ENCODE peak calls at places on chromosomes 6 and 20, in seven cellular contexts. N, O, F, A, X, G and S are unnamed samples.

GRCh38 chr6:113457156-113457555 is 400.0 kb upstream of the MARCKS start:
- DNase-seq in N (no peak), X (peak; percentile 15), G (no peak), O (no peak), A (peak; percentile 21), F (peak; percentile 96), S (peak; percentile 65)

GRCh38 chr20:49595811-49596545 is 28.0 kb upstream of the PTGIS start:
- DNase-seq in X (no peak), A (no peak), G (no peak), O (no peak), F (no peak), N (no peak), S (no peak)

GRCh38 chr6:96610019-96610418 is 47.1 kb downstream of the FHL5 start:
- DNase-seq in N (no peak), G (no peak), F (no peak), A (no peak), X (no peak), O (no peak), S (no peak)

GRCh38 chr6:16511723-16512584 is 249.3 kb downstream of the ATXN1 start:
- DNase-seq in X (no peak), A (no peak), G (no peak), N (peak; percentile 59), F (no peak), O (no peak), S (no peak)

GRCh38 chr20:1528811-1529210 is 28.7 kb downstream of the SIRPD start:
- DNase-seq in O (no peak), G (no peak), A (no peak), X (no peak), F (no peak), N (no peak), S (no peak)

GRCh38 chr6:55175778-55176084 is 1.4 kb downstream of the HCRTR2 start:
- DNase-seq in A (no peak), X (no peak), G (no peak), F (no peak), N (no peak), O (no peak), S (no peak)

GRCh38 chr20:47019106-47019824 is 124.6 kb downstream of the EYA2 start:
- DNase-seq in A (peak; percentile 71), F (peak; percentile 91), O (no peak), N (no peak), G (no peak), X (no peak), S (no peak)

GRCh38 chr6:10610289-10610688 is 84.1 kb downstream of the C6orf52 start:
- DNase-seq in O (peak; percentile 55), N (no peak), F (no peak), A (no peak), G (no peak), X (no peak), S (no peak)

GRCh38 chr6:33668914-33669313 is 42.6 kb downstream of the UQCC2 start:
- DNase-seq in A (peak; percentile 60), G (peak; percentile 65), F (no peak), N (no peak), O (no peak), X (no peak), S (no peak)

GRCh38 chr6:148518371-148519156 is 175.9 kb downstream of the SASH1 start:
- DNase-seq in G (no peak), A (no peak), X (peak; percentile 52), N (no peak), O (peak; percentile 53), F (no peak), S (no peak)

GRCh38 chr20:1177680-1178079 is 7.1 kb downstream of the TMEM74B start:
- DNase-seq in O (no peak), G (no peak), F (no peak), X (no peak), A (no peak), N (no peak), S (no peak)

GRCh38 chr6:114085206-114085605 is 114.3 kb upstream of the HDAC2 start:
- DNase-seq in G (no peak), N (no peak), F (peak; percentile 87), A (no peak), X (no peak), O (no peak), S (peak; percentile 79)

GRCh38 chr6:150622941-150623874 is 23.5 kb downstream of the PLEKHG1 start:
- DNase-seq in O (no peak), N (no peak), G (no peak), F (no peak), A (no peak), X (no peak), S (no peak)

GRCh38 chr6:34493344-34493743 is 27.5 kb downstream of the PACSIN1 start:
- DNase-seq in O (no peak), A (no peak), X (no peak), F (no peak), N (no peak), G (no peak), S (no peak)

GRCh38 chr20:62638680-62639406 is 3.5 kb upstream of the SLCO4A1 start:
- DNase-seq in N (no peak), X (no peak), G (no peak), F (no peak), A (no peak), O (no peak), S (no peak)

GRCh38 chr6:159929819-159930218 is 39.0 kb downstream of the MAS1 start:
- DNase-seq in X (no peak), A (peak; percentile 30), F (no peak), O (no peak), N (no peak), G (no peak), S (no peak)

GRCh38 chr20:15195378-15195777 is 858.0 kb upstream of the FLRT3 start:
- DNase-seq in O (no peak), G (no peak), X (no peak), A (no peak), N (no peak), F (no peak), S (no peak)

GRCh38 chr6:143150291-143150690 is 89.6 kb downstream of the AIG1 start:
- DNase-seq in N (no peak), O (no peak), F (no peak), X (no peak), A (no peak), G (no peak), S (no peak)

GRCh38 chr20:37353285-37353849 is 7.4 kb downstream of the SRC start:
- DNase-seq in X (no peak), A (no peak), N (no peak), O (no peak), G (no peak), F (no peak), S (no peak)

GRCh38 chr6:71392286-71392685 is 103.7 kb downstream of the OGFRL1 start:
- DNase-seq in G (no peak), F (no peak), X (no peak), O (no peak), N (no peak), A (no peak), S (no peak)

GRCh38 chr20:44576297-44576696 is 6.1 kb upstream of the PKIG start:
- DNase-seq in G (no peak), N (no peak), X (no peak), A (no peak), F (no peak), O (no peak), S (no peak)
- TF ChIP-seq CTCF in G (no peak), N (no peak), X (no peak), A (peak; percentile 14), F (no peak), O (peak; percentile 64), S (peak; percentile 52)

GRCh38 chr6:47853766-47854165 is 71.9 kb downstream of the OPN5 start:
- DNase-seq in A (no peak), N (no peak), O (no peak), X (no peak), F (no peak), G (no peak), S (no peak)
- H3K4me3 ChIP-seq in A (no peak overlapping the region), N (no peak overlapping the region), O (no peak overlapping the region), X (no peak overlapping the region), F (no peak overlapping the region), G (no peak overlapping the region), S (no peak overlapping the region)

GRCh38 chr6:106085687-106085983 is 501 bp upstream of the PRDM1 start:
- DNase-seq in X (no peak), F (no peak), O (no peak), G (no peak), N (no peak), A (no peak), S (no peak)

GRCh38 chr6:106087548-106088325 is 1.6 kb downstream of the PRDM1 start:
- DNase-seq in F (peak; percentile 61), X (peak; percentile 27), A (no peak), O (peak; percentile 23), N (no peak), G (peak; percentile 42), S (peak; percentile 57)

GRCh38 chr6:106085984-106086832 is at the start of gene PRDM1:
- DNase-seq in G (peak; percentile 64), N (peak; percentile 80), O (peak; percentile 71), A (peak; percentile 91), F (peak; percentile 47), X (peak; percentile 78), S (no peak)

GRCh38 chr6:106092279-106092678 is 6.1 kb downstream of the PRDM1 start:
- DNase-seq in O (no peak), G (no peak), N (no peak), X (no peak), F (no peak), A (no peak), S (no peak)

DNA sequence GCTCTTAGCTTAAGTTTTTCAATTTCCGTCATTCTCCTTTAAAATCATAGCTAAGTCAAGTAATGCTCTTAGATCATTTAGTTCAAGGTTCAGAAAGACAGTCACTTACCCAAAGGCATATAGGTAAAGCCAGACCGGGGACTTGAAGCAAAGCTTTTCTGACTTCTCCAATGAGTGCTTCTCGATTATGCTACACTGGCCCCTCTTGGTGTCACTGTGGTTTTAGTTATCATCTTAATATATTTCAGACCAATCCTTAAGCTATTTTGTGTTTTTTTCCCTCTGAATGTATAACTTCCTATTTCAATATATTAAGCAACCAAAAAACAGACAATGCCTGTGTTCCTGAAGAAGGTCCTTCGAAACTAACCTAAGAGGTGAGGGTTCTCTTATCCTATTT is 3.8 kb downstream of the PRDM1 start:
- DNase-seq in X (no peak), O (no peak), F (peak; percentile 43), N (no peak), A (no peak), G (no peak), S (no peak)
- TF ChIP-seq CTCF in X (no peak), O (no peak), F (peak; percentile 32), N (no peak), A (peak; percentile 12), G (no peak), S (peak; percentile 30)

DNA sequence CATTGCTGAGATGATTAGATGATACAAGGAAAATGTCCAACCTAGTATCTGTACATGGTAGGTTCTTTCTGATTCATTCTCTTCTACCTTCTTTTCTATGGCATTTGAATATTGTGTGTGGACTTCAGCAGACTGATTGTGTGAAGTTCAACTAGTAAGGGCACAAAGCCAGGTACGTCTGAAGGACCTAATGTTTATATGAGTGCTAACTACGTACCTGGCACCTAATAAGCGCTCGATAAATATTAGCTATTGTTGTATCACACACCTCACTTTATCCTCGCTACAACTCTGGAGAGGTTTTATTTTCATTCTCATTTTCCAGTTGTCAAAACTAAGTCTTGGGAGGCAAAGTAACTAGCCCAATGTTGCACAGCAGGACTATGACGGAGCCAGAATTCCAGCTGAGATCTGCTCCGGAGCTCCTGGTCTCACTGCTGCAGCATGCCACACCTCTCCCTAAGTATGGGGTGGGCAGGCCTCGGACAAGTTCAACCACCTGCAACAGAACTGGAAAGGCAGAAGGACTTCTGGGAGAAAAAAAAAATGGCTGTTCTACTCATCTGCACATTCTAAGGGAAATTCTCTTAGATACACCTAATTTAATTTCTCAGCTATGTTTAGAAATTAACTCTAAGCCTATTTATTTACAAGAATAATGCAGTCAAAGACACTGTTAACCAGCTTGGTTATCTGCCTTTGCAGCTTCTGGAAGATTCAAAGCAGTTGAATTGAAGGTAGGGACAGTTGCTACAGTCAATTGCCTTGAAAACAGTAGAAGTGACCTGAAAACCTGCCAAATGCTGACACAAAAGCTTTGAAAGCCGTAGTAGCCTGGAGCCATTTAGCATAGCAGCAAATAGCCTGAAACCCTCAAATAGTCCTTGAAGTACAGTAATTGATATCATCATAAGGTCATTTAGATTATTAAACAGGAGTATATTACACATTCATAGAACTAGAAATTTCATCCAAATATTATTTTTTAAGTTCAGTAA is 165.0 kb downstream of the PDE7B start:
- DNase-seq in O (no peak), X (no peak), A (no peak), N (no peak), F (no peak), G (no peak), S (no peak)
- H3K4me3 ChIP-seq in O (no peak overlapping the region), X (no peak overlapping the region), A (no peak overlapping the region), N (no peak overlapping the region), F (no peak overlapping the region), G (no peak overlapping the region), S (no peak overlapping the region)